ENCODE peak calls at places on chromosomes 6 and 20, in four cellular contexts. One of them, this sample, is unnamed.

GRCh38 chr6:32883789-32884188 is 29.8 kb downstream of the PSMB9 start:
- DNase-seq in prostate gland: no peak
- DNase-seq in breast epithelium: no peak
- DNase-seq in stomach: no peak
- DNase-seq in this sample: no peak

GRCh38 chr20:52104546-52105044 is 87.0 kb downstream of the ZFP64 start:
- DNase-seq in prostate gland: no peak
- DNase-seq in breast epithelium: no peak
- DNase-seq in stomach: no peak
- DNase-seq in this sample: no peak

GRCh38 chr20:36808317-36809257 is 35.0 kb upstream of the DSN1 start:
- DNase-seq in prostate gland: no peak
- DNase-seq in breast epithelium: no peak
- DNase-seq in stomach: peak; percentile 70
- DNase-seq in this sample: peak; percentile 70

GRCh38 chr6:7747901-7748504 is 22.1 kb downstream of the BMP6 start:
- DNase-seq in prostate gland: no peak
- DNase-seq in breast epithelium: no peak
- DNase-seq in stomach: no peak
- DNase-seq in this sample: no peak

GRCh38 chr6:161949531-161949930 is 675.7 kb upstream of the AGPAT4 start:
- DNase-seq in prostate gland: no peak
- DNase-seq in breast epithelium: no peak
- DNase-seq in stomach: no peak
- DNase-seq in this sample: no peak

GRCh38 chr6:170438402-170438753 is 114.7 kb downstream of the PSMB1 start:
- DNase-seq in prostate gland: peak; percentile 35
- DNase-seq in breast epithelium: no peak
- DNase-seq in stomach: peak; percentile 71
- DNase-seq in this sample: peak; percentile 87

GRCh38 chr6:33771342-33772113 is 17.4 kb downstream of the LEMD2 start:
- DNase-seq in prostate gland: peak; percentile 74
- DNase-seq in breast epithelium: no peak
- DNase-seq in stomach: peak; percentile 77
- DNase-seq in this sample: peak; percentile 68

GRCh38 chr6:17869010-17869752 is 118.3 kb downstream of the KIF13A start:
- DNase-seq in prostate gland: no peak
- DNase-seq in breast epithelium: no peak
- DNase-seq in stomach: no peak
- DNase-seq in this sample: no peak

GRCh38 chr20:2816583-2817340 is 598 bp downstream of the TMEM239 start:
- DNase-seq in prostate gland: no peak
- DNase-seq in breast epithelium: no peak
- DNase-seq in stomach: no peak
- DNase-seq in this sample: no peak

GRCh38 chr6:113031591-113031990 is 684.5 kb downstream of the RFPL4B start:
- DNase-seq in prostate gland: no peak
- DNase-seq in breast epithelium: no peak
- DNase-seq in stomach: no peak
- DNase-seq in this sample: no peak

DNA sequence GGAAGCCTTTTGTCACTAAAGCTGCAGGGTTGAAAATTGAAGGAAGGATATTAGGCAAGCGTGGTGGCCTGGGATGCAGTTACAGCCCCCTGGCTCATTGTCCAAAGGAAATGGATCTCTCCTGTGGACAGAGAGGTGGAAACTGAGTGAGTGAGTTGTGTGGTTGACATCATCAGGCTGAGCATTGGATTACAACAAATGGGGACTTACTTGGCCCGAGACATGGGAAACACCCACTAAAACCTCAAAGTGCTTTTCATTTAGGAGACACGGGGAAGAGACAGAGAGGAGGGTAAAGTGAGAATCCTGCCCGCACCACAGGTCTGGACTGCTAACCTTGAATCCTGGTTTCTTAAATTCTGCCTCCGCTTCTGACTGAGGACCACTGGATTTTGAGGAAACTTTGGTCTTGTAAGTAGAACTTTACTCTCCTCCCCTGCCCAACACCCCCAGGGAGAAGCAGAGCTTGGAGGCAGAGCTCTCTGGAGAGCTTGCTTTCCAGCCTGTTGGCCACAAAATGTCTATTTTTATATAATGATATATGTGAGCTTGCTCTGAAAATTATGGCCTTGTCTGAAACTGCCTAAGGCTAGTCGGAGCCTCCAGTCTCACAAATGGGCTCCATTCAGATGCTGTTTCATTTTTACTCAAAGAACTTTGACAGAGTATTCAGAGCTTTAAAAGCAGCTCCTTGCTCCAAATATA is at the start of gene PKIG:
- DNase-seq in prostate gland: no peak
- DNase-seq in breast epithelium: no peak
- DNase-seq in stomach: no peak
- DNase-seq in this sample: no peak
- TF ChIP-seq POLR2AphosphoS5 in prostate gland: peak; percentile 30
- TF ChIP-seq POLR2AphosphoS5 in breast epithelium: peak; percentile 24
- TF ChIP-seq POLR2AphosphoS5 in stomach: peak; percentile 34
- TF ChIP-seq POLR2AphosphoS5 in this sample: peak; percentile 73

DNA sequence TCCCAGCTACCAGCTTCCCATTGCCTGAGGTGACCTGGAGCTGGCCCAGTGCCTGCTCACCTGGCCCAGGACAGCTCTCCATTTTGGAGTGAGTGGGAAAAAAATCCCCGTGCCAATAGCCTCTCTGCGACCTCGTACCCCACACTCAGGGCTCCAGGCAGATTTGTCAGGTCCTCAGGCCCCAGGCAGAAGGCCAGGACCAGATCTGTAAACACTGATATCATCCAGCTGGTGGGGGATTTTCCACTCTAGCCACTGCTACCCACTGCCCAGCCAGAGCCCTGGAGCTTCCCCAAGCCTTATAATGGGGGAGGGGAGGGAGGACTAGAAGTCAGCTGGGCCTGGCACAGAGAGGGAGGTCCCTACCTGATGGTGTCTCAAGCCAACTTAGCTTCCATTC is 1.3 kb upstream of the PGC start:
- DNase-seq in prostate gland: no peak
- DNase-seq in breast epithelium: no peak
- DNase-seq in stomach: peak; percentile 91
- DNase-seq in this sample: peak; percentile 86
- H3K27ac ChIP-seq in prostate gland: peak overlapping the region; percentile 27
- H3K27ac ChIP-seq in breast epithelium: no peak overlapping the region
- H3K27ac ChIP-seq in stomach: peak overlapping the region; percentile 75
- H3K27ac ChIP-seq in this sample: peak overlapping the region; percentile 65

GRCh38 chr20:9389321-9389720 is 125.1 kb upstream of the LAMP5 start:
- DNase-seq in prostate gland: no peak
- DNase-seq in breast epithelium: no peak
- DNase-seq in stomach: peak; percentile 44
- DNase-seq in this sample: no peak
- TF ChIP-seq POLR2AphosphoS5 in prostate gland: no peak
- TF ChIP-seq POLR2AphosphoS5 in breast epithelium: no peak
- TF ChIP-seq POLR2AphosphoS5 in stomach: no peak
- TF ChIP-seq POLR2AphosphoS5 in this sample: no peak

DNA sequence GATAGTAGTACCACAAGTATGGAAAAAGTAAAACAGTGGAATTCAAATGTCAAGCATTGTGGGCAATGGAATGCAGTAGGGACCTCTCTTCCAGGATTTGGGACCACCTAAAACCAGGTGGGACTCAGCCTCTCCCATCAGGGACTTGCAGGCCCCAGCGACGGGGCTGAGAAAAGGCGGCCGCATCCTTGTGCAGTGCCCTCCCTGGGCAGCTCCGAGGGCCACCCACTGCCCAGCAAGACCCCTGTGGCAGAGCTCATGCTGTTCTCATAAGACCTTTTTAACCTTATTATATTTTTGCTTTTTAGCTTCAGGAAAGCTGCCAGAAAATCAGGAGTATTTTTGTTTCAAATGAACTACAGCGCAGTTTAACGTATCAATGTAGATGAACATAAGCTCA is 142.6 kb upstream of the RPS6KA2 start:
- DNase-seq in prostate gland: no peak
- DNase-seq in breast epithelium: no peak
- DNase-seq in stomach: no peak
- DNase-seq in this sample: no peak
- H3K27ac ChIP-seq in prostate gland: no peak overlapping the region
- H3K27ac ChIP-seq in breast epithelium: no peak overlapping the region
- H3K27ac ChIP-seq in stomach: no peak overlapping the region
- H3K27ac ChIP-seq in this sample: no peak overlapping the region

DNA sequence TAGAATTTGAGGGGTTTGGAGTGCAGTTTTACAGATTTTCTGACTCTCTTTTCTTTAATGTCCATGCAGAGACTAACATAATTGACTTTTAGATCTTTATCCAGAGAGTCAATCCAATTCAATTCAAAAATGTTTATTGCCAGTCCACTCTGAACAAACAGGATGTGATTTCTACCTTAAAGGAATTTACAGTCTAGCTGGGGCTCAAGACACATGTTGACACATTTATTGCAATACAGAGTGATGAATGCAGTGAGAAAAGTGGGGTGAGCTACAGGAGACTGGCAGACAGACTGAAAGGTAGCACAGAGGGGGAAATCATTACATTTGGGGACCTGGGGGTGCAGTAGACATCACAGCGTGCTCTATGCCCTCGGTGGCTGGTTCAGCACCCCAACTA is 193.9 kb downstream of the SLC24A3 start:
- DNase-seq in prostate gland: no peak
- DNase-seq in breast epithelium: no peak
- DNase-seq in stomach: no peak
- DNase-seq in this sample: no peak
- TF ChIP-seq POLR2AphosphoS5 in prostate gland: peak; percentile 32
- TF ChIP-seq POLR2AphosphoS5 in breast epithelium: no peak
- TF ChIP-seq POLR2AphosphoS5 in stomach: no peak
- TF ChIP-seq POLR2AphosphoS5 in this sample: no peak

DNA sequence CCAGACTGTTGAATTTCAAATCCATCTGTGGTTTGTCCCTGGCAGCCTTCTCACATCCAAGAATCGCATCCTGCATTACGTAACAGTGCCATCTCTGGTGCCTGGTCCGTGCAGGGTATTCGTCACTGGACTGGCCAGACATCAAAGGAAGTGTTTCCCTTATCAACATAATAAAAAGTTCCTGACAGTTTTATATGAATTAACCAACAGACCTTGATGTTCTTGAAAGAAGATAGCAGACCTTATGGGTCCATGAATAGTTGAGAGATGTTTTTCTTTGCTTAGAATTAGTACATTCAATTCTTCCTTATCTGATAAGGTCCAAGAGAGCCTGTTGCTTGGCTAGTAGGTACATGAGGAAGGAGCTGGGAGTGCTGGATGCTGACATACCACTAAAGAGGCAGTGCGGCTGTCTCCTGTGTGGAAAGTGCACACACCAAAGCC is 77.6 kb downstream of the PHACTR2 start:
- DNase-seq in prostate gland: peak; percentile 91
- DNase-seq in breast epithelium: no peak
- DNase-seq in stomach: no peak
- DNase-seq in this sample: no peak
- H3K27ac ChIP-seq in prostate gland: peak overlapping the region; percentile 34
- H3K27ac ChIP-seq in breast epithelium: no peak overlapping the region
- H3K27ac ChIP-seq in stomach: no peak overlapping the region
- H3K27ac ChIP-seq in this sample: no peak overlapping the region

GRCh38 chr6:138541793-138542481 is 42.6 kb upstream of the NHSL1 start:
- DNase-seq in prostate gland: no peak
- DNase-seq in breast epithelium: no peak
- DNase-seq in stomach: no peak
- DNase-seq in this sample: no peak
- TF ChIP-seq POLR2AphosphoS5 in prostate gland: no peak
- TF ChIP-seq POLR2AphosphoS5 in breast epithelium: no peak
- TF ChIP-seq POLR2AphosphoS5 in stomach: no peak
- TF ChIP-seq POLR2AphosphoS5 in this sample: no peak

GRCh38 chr6:15621203-15622044 is 41.4 kb downstream of the DTNBP1 start:
- DNase-seq in prostate gland: no peak
- DNase-seq in breast epithelium: no peak
- DNase-seq in stomach: peak; percentile 52
- DNase-seq in this sample: peak; percentile 77
- H3K27ac ChIP-seq in prostate gland: peak overlapping the region; percentile 31
- H3K27ac ChIP-seq in breast epithelium: peak overlapping the region; percentile 18
- H3K27ac ChIP-seq in stomach: peak overlapping the region; percentile 12
- H3K27ac ChIP-seq in this sample: peak overlapping the region; percentile 31

GRCh38 chr6:108945686-108946158 is 97.5 kb downstream of the ARMC2 start:
- DNase-seq in prostate gland: peak; percentile 60
- DNase-seq in breast epithelium: no peak
- DNase-seq in stomach: peak; percentile 65
- DNase-seq in this sample: peak; percentile 20
- TF ChIP-seq POLR2AphosphoS5 in prostate gland: no peak
- TF ChIP-seq POLR2AphosphoS5 in breast epithelium: no peak
- TF ChIP-seq POLR2AphosphoS5 in stomach: peak; percentile 9
- TF ChIP-seq POLR2AphosphoS5 in this sample: no peak

GRCh38 chr6:131949909-131950766 is 1.0 kb downstream of the CCN2 start:
- DNase-seq in prostate gland: peak; percentile 72
- DNase-seq in breast epithelium: peak; percentile 71
- DNase-seq in stomach: peak; percentile 80
- DNase-seq in this sample: peak; percentile 89

GRCh38 chr6:131948221-131948661 is 2.9 kb downstream of the CCN2 start:
- DNase-seq in prostate gland: no peak
- DNase-seq in breast epithelium: no peak
- DNase-seq in stomach: no peak
- DNase-seq in this sample: no peak

GRCh38 chr6:131949615-131949908 is 1.6 kb downstream of the CCN2 start:
- DNase-seq in prostate gland: no peak
- DNase-seq in breast epithelium: no peak
- DNase-seq in stomach: no peak
- DNase-seq in this sample: no peak

GRCh38 chr6:131946992-131947955 is 3.9 kb downstream of the CCN2 start:
- DNase-seq in prostate gland: no peak
- DNase-seq in breast epithelium: no peak
- DNase-seq in stomach: no peak
- DNase-seq in this sample: no peak

GRCh38 chr6:131948692-131949614 is 2.2 kb downstream of the CCN2 start:
- DNase-seq in prostate gland: no peak
- DNase-seq in breast epithelium: no peak
- DNase-seq in stomach: no peak
- DNase-seq in this sample: no peak
- H3K27ac ChIP-seq in prostate gland: peak overlapping the region; percentile 77
- H3K27ac ChIP-seq in breast epithelium: peak overlapping the region; percentile 92
- H3K27ac ChIP-seq in stomach: peak overlapping the region; percentile 90
- H3K27ac ChIP-seq in this sample: peak overlapping the region; percentile 89

This sample was measured in upper lobe of left lung.